ENCODE peak calls at places on chromosome 4, in four cellular contexts. I, E, T and V are unnamed samples.

GRCh38 chr4:176920694-176921093 is 128.0 kb upstream of the VEGFC start:
- DNase-seq in I (peak; percentile 16), T (no peak), E (peak; percentile 78), V (no peak)

GRCh38 chr4:37446016-37446415 is 201.5 kb downstream of the NWD2 start:
- DNase-seq in I (no peak), T (no peak), E (no peak), V (no peak)

GRCh38 chr4:38360201-38360600 is 303.8 kb upstream of the KLF3 start:
- DNase-seq in I (no peak), E (no peak), T (no peak), V (no peak)

GRCh38 chr4:36244257-36245084 is at the start of gene ARAP2:
- DNase-seq in I (peak; percentile 16), T (peak; percentile 47), E (no peak), V (peak; percentile 63)

GRCh38 chr4:185838514-185839203 is 26.7 kb upstream of the SORBS2 start:
- DNase-seq in I (no peak), T (no peak), E (no peak), V (no peak)

GRCh38 chr4:13173974-13174373 is 310.2 kb downstream of the RAB28 start:
- DNase-seq in I (peak; percentile 56), T (peak; percentile 69), E (no peak), V (peak; percentile 84)

GRCh38 chr4:24889991-24890390 is 22.9 kb downstream of the CCDC149 start:
- DNase-seq in E (peak; percentile 48), T (no peak), I (no peak), V (no peak)

GRCh38 chr4:100299019-100299418 is 108.8 kb upstream of the DDIT4L start:
- DNase-seq in E (peak; percentile 93), T (peak; percentile 17), I (peak; percentile 83), V (peak; percentile 66)

GRCh38 chr4:99651811-99652545 is 5.7 kb downstream of the C4orf54 start:
- DNase-seq in I (no peak), E (no peak), T (no peak), V (no peak)

GRCh38 chr4:181225616-181226261 is 1017.5 kb upstream of the TENM3 start:
- DNase-seq in T (no peak), I (no peak), E (no peak), V (no peak)

GRCh38 chr4:123699823-123700822 is 303.5 kb downstream of the SPRY1 start:
- DNase-seq in E (peak; percentile 97), I (peak; percentile 82), T (no peak), V (no peak)

GRCh38 chr4:36601864-36602263 is 320.4 kb downstream of the DTHD1 start:
- DNase-seq in I (no peak), E (no peak), T (no peak), V (no peak)

GRCh38 chr4:156971168-156971601 is 414 bp downstream of the PDGFC start:
- DNase-seq in T (no peak), I (peak; percentile 19), E (no peak), V (peak; percentile 71)

GRCh38 chr4:25865586-25865985 is 2.8 kb upstream of the SEL1L3 start:
- DNase-seq in I (peak; percentile 20), E (no peak), T (peak; percentile 54), V (no peak)

GRCh38 chr4:153704522-153704921 is 20.4 kb downstream of the TLR2 start:
- DNase-seq in E (no peak), T (no peak), I (no peak), V (no peak)

GRCh38 chr4:112213091-112213490 is 18.5 kb upstream of the AP1AR start:
- DNase-seq in I (no peak), T (no peak), E (peak; percentile 58), V (no peak)

GRCh38 chr4:40247350-40247749 is 50.5 kb downstream of the RHOH start:
- DNase-seq in T (no peak), I (no peak), E (no peak), V (no peak)

GRCh38 chr4:159098482-159099127 is 4.3 kb upstream of the RAPGEF2 start:
- DNase-seq in I (no peak), E (no peak), T (no peak), V (no peak)

GRCh38 chr4:24244663-24245519 is 339.5 kb downstream of the DHX15 start:
- DNase-seq in I (peak; percentile 14), E (no peak), T (no peak), V (no peak)

GRCh38 chr4:6641164-6641970 is 882 bp downstream of the MRFAP1 start:
- DNase-seq in T (peak; percentile 50), I (peak; percentile 83), E (peak; percentile 60), V (peak; percentile 42)

GRCh38 chr4:143358923-143359694 is 22.4 kb downstream of the GAB1 start:
- DNase-seq in I (peak; percentile 24), T (peak; percentile 64), E (peak; percentile 76), V (no peak)

GRCh38 chr4:123116412-123116811 is 194.0 kb upstream of the NUDT6 start:
- DNase-seq in T (no peak), E (peak; percentile 36), I (no peak), V (no peak)

GRCh38 chr4:26048378-26048882 is 134.4 kb downstream of the SMIM20 start:
- DNase-seq in T (peak; percentile 69), I (peak; percentile 94), E (peak; percentile 94), V (peak; percentile 87)

GRCh38 chr4:1199556-1200331 is 27.4 kb upstream of the SPON2 start:
- DNase-seq in T (no peak), I (no peak), E (no peak), V (no peak)

GRCh38 chr4:11632488-11632887 is 203.8 kb upstream of the HS3ST1 start:
- DNase-seq in T (no peak), I (no peak), E (no peak), V (no peak)

GRCh38 chr4:182339246-182339645 is 96.0 kb downstream of the TENM3 start:
- DNase-seq in E (peak; percentile 12), T (no peak), I (no peak), V (no peak)

GRCh38 chr4:114479595-114479994 is 119.0 kb upstream of the UGT8 start:
- DNase-seq in T (no peak), I (no peak), E (no peak), V (no peak)

GRCh38 chr4:28350485-28350884 is 1489.8 kb downstream of the STIM2 start:
- DNase-seq in I (peak; percentile 35), T (no peak), E (peak; percentile 64), V (no peak)

GRCh38 chr4:185304944-185305690 is 90.6 kb downstream of the LRP2BP start:
- DNase-seq in E (peak; percentile 35), I (no peak), T (no peak), V (no peak)

GRCh38 chr4:70863099-70863790 is 23.6 kb upstream of the GRSF1 start:
- DNase-seq in E (peak; percentile 16), T (no peak), I (peak; percentile 12), V (no peak)

GRCh38 chr4:159273841-159274240 is 171.0 kb downstream of the RAPGEF2 start:
- DNase-seq in E (no peak), T (no peak), I (no peak), V (no peak)